ENCODE peak calls at places on chromosomes 5 and 9, in ten cellular contexts. K, S, W, Q, R, A, H, T, E and V are unnamed samples.
A peak's percentile ranks its signal among the peaks of the same experiment; 100 is the strongest.

GRCh38 chr5:169667896-169668674 is 31.0 kb downstream of the DOCK2 start:
- DNase-seq in K (no peak), S (no peak), W (peak; percentile 22), Q (no peak), R (no peak), A (no peak), H (no peak), T (no peak), E (no peak), V (no peak)

GRCh38 chr9:108015690-108016089 is 526.1 kb upstream of the KLF4 start:
- DNase-seq in K (no peak), S (no peak), W (no peak), Q (no peak), R (no peak), A (no peak), H (no peak), T (no peak), E (no peak), V (no peak)

GRCh38 chr5:168879929-168880328 is 300.8 kb upstream of the PANK3 start:
- DNase-seq in K (no peak), S (peak; percentile 8), W (no peak), Q (no peak), R (no peak), A (no peak), H (no peak), T (no peak), E (no peak), V (no peak)

GRCh38 chr5:111691508-111691907 is 65.5 kb downstream of the NREP start:
- DNase-seq in K (no peak), S (no peak), W (no peak), Q (no peak), R (no peak), A (no peak), H (no peak), T (no peak), E (no peak), V (no peak)

GRCh38 chr5:54944364-54944763 is 41.0 kb downstream of the ESM1 start:
- DNase-seq in K (peak; percentile 2), S (peak; percentile 3), W (peak; percentile 54), Q (no peak), R (no peak), A (no peak), H (peak; percentile 24), T (no peak), E (no peak), V (peak; percentile 15)

GRCh38 chr5:1152156-1152555 is 40.3 kb upstream of the SLC12A7 start:
- DNase-seq in K (no peak), S (no peak), W (no peak), Q (no peak), R (no peak), A (no peak), H (no peak), T (no peak), E (no peak), V (no peak)

GRCh38 chr5:110038297-110038997 is 348.7 kb downstream of the MAN2A1 start:
- DNase-seq in K (no peak), S (no peak), W (peak; percentile 7), Q (no peak), R (no peak), A (no peak), H (no peak), T (no peak), E (no peak), V (no peak)

GRCh38 chr9:86200599-86201162 is 58.8 kb downstream of the C9orf153 start:
- DNase-seq in K (no peak), S (no peak), W (no peak), Q (no peak), R (no peak), A (no peak), H (no peak), T (no peak), E (no peak), V (no peak)